ENCODE peak calls at places on chromosomes 16 and 17, in seven cellular contexts. I is GM23248, Q is fibroblast of mammary gland, M is Peyer's patch, F is sigmoid colon, P is HepG2, O is AG10803. K is an unnamed sample.

GRCh38 chr16:47016700-47017133 is 43.2 kb upstream of the DNAJA2 start:
- DNase-seq in I (no peak), Q (no peak), M (no peak), F (no peak), P (no peak), O (no peak), K (no peak)

GRCh38 chr17:57962441-57963148 is 7.4 kb upstream of the CUEDC1 start:
- DNase-seq in I (no peak), Q (no peak), M (no peak), F (no peak), P (no peak), O (no peak), K (no peak)

GRCh38 chr17:61594294-61594825 is 3.3 kb upstream of the NACA2 start:
- DNase-seq in I (peak), Q (peak), M (no peak), F (no peak), P (no peak), O (no peak), K (no peak)

GRCh38 chr16:3127745-3128144 is 7.1 kb upstream of the ZNF213 start:
- DNase-seq in I (no peak), Q (no peak), M (no peak), F (no peak), P (no peak), O (no peak), K (no peak)

GRCh38 chr16:58197314-58198012 is 443 bp downstream of the CSNK2A2 start:
- DNase-seq in I (peak), Q (no peak), M (peak), F (no peak), P (no peak), O (no peak), K (no peak)

GRCh38 chr17:71327376-71328059 is 793.3 kb upstream of the SOX9 start:
- DNase-seq in I (peak), Q (peak), M (no peak), F (no peak), P (no peak), O (peak), K (peak)

GRCh38 chr16:31147574-31147973 is 2.3 kb downstream of the PRSS36 start:
- DNase-seq in I (no peak), Q (no peak), M (no peak), F (no peak), P (no peak), O (no peak), K (no peak)

GRCh38 chr17:8122923-8123694 is 797 bp downstream of the HES7 start:
- DNase-seq in I (peak), Q (no peak), M (no peak), F (no peak), P (no peak), O (peak), K (peak)

GRCh38 chr17:79788989-79789942 is 7.6 kb downstream of the CBX8 start:
- DNase-seq in I (no peak), Q (no peak), M (no peak), F (no peak), P (no peak), O (no peak), K (no peak)

GRCh38 chr16:66832190-66832589 is 1.4 kb upstream of the NAE1 start:
- DNase-seq in I (no peak), Q (no peak), M (no peak), F (no peak), P (no peak), O (no peak), K (no peak)

GRCh38 chr17:80198144-80198661 is 21.9 kb downstream of the SGSH start:
- DNase-seq in I (peak), Q (no peak), M (no peak), F (no peak), P (peak), O (no peak), K (peak)

GRCh38 chr17:77383613-77384608 is 243.1 kb downstream of the SEC14L1 start:
- DNase-seq in I (peak), Q (no peak), M (no peak), F (peak), P (no peak), O (no peak), K (no peak)

GRCh38 chr17:28416703-28417311 is 10.8 kb upstream of the SLC46A1 start:
- DNase-seq in I (peak), Q (peak), M (peak), F (no peak), P (peak), O (peak), K (peak)

GRCh38 chr17:79617740-79618382 is 7.0 kb upstream of the RBFOX3 start:
- DNase-seq in I (no peak), Q (no peak), M (peak), F (peak), P (no peak), O (no peak), K (no peak)

GRCh38 chr16:56119138-56119537 is 72.2 kb upstream of the GNAO1 start:
- DNase-seq in I (no peak), Q (no peak), M (no peak), F (no peak), P (no peak), O (no peak), K (no peak)

GRCh38 chr16:74641969-74642368 is 24.7 kb downstream of the RFWD3 start:
- DNase-seq in I (no peak), Q (no peak), M (no peak), F (no peak), P (no peak), O (no peak), K (no peak)

GRCh38 chr17:82957961-82958491 is 118.2 kb upstream of the ZNF750 start:
- DNase-seq in I (no peak), Q (no peak), M (peak), F (peak), P (no peak), O (no peak), K (no peak)

GRCh38 chr17:81737947-81738800 is 26.1 kb downstream of the SLC25A10 start:
- DNase-seq in I (no peak), Q (no peak), M (no peak), F (no peak), P (no peak), O (no peak), K (no peak)

GRCh38 chr16:27226476-27226875 is 23.1 kb downstream of the KDM8 start:
- DNase-seq in I (no peak), Q (no peak), M (peak), F (no peak), P (no peak), O (no peak), K (no peak)

GRCh38 chr17:45976755-45977505 is 22.1 kb upstream of the STH start:
- DNase-seq in I (no peak), Q (no peak), M (no peak), F (no peak), P (no peak), O (no peak), K (no peak)

GRCh38 chr17:65415991-65416390 is 145.5 kb downstream of the AXIN2 start:
- DNase-seq in I (no peak), Q (no peak), M (no peak), F (no peak), P (no peak), O (no peak), K (no peak)

GRCh38 chr17:48202945-48203344 is 95.4 kb downstream of the SNX11 start:
- DNase-seq in I (no peak), Q (no peak), M (no peak), F (no peak), P (no peak), O (no peak), K (no peak)

GRCh38 chr17:60827920-60828319 is 150.3 kb downstream of the BCAS3 start:
- DNase-seq in I (no peak), Q (peak), M (no peak), F (no peak), P (no peak), O (peak), K (no peak)

GRCh38 chr17:30808785-30809286 is 15.7 kb downstream of the CRLF3 start:
- DNase-seq in I (no peak), Q (no peak), M (no peak), F (peak), P (no peak), O (no peak), K (no peak)

GRCh38 chr17:65115721-65116312 is 21.4 kb upstream of the RGS9 start:
- DNase-seq in I (no peak), Q (no peak), M (no peak), F (no peak), P (no peak), O (no peak), K (no peak)

GRCh38 chr17:9294661-9295210 is 273.4 kb downstream of the NTN1 start:
- DNase-seq in I (no peak), Q (no peak), M (no peak), F (no peak), P (no peak), O (no peak), K (no peak)

GRCh38 chr17:17757391-17757791 is 76.1 kb downstream of the RAI1 start:
- DNase-seq in I (no peak), Q (no peak), M (no peak), F (no peak), P (no peak), O (no peak), K (no peak)
- H3K4me3 ChIP-seq in I (no peak), Q (no peak), M (no peak), F (no peak), P (no peak), O (no peak), K (no peak)

DNA sequence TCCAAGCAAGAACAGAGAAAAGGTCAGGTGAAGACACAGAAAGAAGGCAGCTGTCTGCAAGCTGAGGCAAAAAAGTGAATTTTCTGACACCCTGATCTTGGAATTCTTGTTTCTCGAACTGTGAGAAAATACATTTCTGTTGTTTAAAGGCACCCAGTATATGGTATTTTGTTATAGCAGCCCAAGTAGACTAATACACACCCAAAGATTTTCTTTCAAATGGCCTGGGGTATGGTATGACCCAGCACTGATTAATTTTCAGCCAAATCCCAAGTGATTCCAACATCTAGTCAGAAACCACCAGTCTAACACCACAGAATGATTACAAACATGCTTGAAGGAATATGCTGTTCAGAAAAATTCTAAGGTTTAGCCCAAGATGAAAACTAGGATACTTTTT is 36.8 kb downstream of the TRIM37 start:
- DNase-seq in I (no peak), Q (no peak), M (no peak), F (no peak), P (no peak), O (no peak), K (no peak)
- H3K4me3 ChIP-seq in I (no peak), Q (no peak), M (no peak), F (no peak), P (no peak), O (no peak), K (no peak)

GRCh38 chr17:39627717-39628516 is 1.2 kb downstream of the PPP1R1B start:
- DNase-seq in I (no peak), Q (no peak), M (peak), F (no peak), P (no peak), O (no peak), K (no peak)
- H3K4me3 ChIP-seq in I (no peak), Q (no peak), M (peak), F (peak), P (no peak), O (no peak), K (no peak)

GRCh38 chr17:15271731-15272130 is 6.6 kb upstream of the PMP22 start:
- DNase-seq in I (peak), Q (peak), M (no peak), F (no peak), P (no peak), O (no peak), K (no peak)

GRCh38 chr17:15268465-15268864 is 3.3 kb upstream of the PMP22 start:
- DNase-seq in I (no peak), Q (no peak), M (no peak), F (no peak), P (no peak), O (no peak), K (no peak)

GRCh38 chr17:15269087-15269486 is 4.0 kb upstream of the PMP22 start:
- DNase-seq in I (no peak), Q (no peak), M (no peak), F (no peak), P (no peak), O (no peak), K (no peak)

GRCh38 chr17:15269690-15270089 is 4.6 kb upstream of the PMP22 start:
- DNase-seq in I (no peak), Q (no peak), M (no peak), F (no peak), P (no peak), O (no peak), K (peak)

DNA sequence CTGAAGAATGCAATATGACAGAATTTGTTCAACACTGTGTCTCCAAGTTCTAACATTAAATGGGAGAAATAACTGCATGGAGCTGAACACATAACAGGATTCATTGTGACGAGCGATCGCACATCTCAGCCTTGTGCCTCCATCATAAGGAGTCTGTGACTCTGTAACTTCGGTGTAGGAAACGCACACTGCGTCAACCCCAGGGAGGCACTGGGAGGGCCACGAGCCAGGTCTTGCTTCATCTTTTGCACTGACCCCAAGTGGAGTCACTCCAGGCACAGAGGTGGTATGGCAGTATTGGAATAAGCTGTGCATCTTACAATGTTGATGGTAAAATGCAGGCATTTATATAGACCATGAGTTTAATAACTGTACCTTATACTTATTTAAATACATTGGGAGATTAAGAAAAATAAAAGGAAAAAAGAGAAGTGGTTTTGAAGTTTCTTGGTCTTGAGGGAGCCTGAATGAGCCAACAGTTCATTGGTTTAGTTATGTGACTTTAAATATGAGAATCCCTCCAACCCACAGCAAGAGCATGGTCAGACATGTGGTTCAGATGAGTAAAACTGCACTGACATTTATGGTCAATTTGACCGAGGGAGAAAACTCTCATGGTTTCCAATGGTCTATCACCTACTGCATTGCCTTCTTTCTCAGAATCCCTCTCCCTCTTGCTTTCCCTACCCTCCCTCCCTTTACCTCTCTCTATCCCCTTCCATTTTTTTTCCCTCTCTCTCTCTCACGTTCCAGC is 5.7 kb upstream of the PMP22 start:
- DNase-seq in I (no peak), Q (no peak), M (no peak), F (no peak), P (no peak), O (no peak), K (no peak)
- H3K4me3 ChIP-seq in I (no peak), Q (no peak), M (no peak), F (no peak), P (peak), O (no peak), K (no peak)

GRCh38 chr16:85056211-85056748 is 28.7 kb downstream of the KIAA0513 start:
- DNase-seq in I (peak), Q (peak), M (no peak), F (no peak), P (peak), O (peak), K (peak)

GRCh38 chr16:85054948-85055502 is 27.4 kb downstream of the KIAA0513 start:
- DNase-seq in I (no peak), Q (no peak), M (no peak), F (no peak), P (no peak), O (no peak), K (no peak)

GRCh38 chr16:85057948-85058347 is 30.4 kb downstream of the KIAA0513 start:
- DNase-seq in I (no peak), Q (no peak), M (no peak), F (no peak), P (no peak), O (no peak), K (no peak)

GRCh38 chr16:85057212-85057889 is 29.8 kb downstream of the KIAA0513 start:
- DNase-seq in I (no peak), Q (no peak), M (no peak), F (no peak), P (peak), O (no peak), K (no peak)

GRCh38 chr16:85055503-85056210 is 28.1 kb downstream of the KIAA0513 start:
- DNase-seq in I (peak), Q (peak), M (no peak), F (no peak), P (peak), O (peak), K (peak)
- H3K4me3 ChIP-seq in I (peak), Q (peak), M (no peak), F (peak), P (peak), O (peak), K (peak)

GRCh38 chr16:53878216-53878615 is 174.3 kb downstream of the FTO start:
- DNase-seq in I (no peak), Q (no peak), M (no peak), F (no peak), P (no peak), O (no peak), K (no peak)

GRCh38 chr16:53886482-53887378 is 182.8 kb downstream of the FTO start:
- DNase-seq in I (no peak), Q (no peak), M (no peak), F (no peak), P (no peak), O (no peak), K (peak)

GRCh38 chr16:53881371-53881770 is 177.4 kb downstream of the FTO start:
- DNase-seq in I (peak), Q (peak), M (no peak), F (no peak), P (peak), O (peak), K (peak)

GRCh38 chr16:53884748-53885147 is 180.8 kb downstream of the FTO start:
- DNase-seq in I (peak), Q (peak), M (no peak), F (no peak), P (no peak), O (peak), K (no peak)

GRCh38 chr16:53882310-53882709 is 178.4 kb downstream of the FTO start:
- DNase-seq in I (peak), Q (no peak), M (no peak), F (no peak), P (no peak), O (no peak), K (no peak)
- H3K4me3 ChIP-seq in I (no peak), Q (no peak), M (no peak), F (no peak), P (no peak), O (no peak), K (no peak)

DNA sequence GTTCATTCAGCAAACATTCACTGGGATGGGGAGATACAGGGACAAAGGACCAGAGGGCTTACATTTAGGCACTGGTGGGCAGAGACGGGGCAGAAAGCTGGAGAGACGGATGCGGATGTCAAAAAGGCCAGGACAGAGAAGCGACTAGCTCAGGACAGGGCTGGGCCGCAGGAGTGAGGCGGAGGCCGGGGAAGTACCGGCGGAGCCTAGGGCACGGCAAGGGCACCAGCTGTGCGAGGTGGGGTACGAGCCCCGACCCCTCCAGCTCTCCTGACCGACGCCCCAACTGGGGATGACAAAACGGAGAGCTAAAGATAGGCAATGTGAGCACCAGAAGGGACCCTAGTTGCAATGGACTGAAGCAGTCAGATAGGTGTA is 3.9 kb upstream of the SGCA start:
- DNase-seq in I (no peak), Q (no peak), M (no peak), F (no peak), P (no peak), O (no peak), K (no peak)
- H3K4me3 ChIP-seq in I (peak), Q (no peak), M (peak), F (peak), P (no peak), O (peak), K (no peak)

GRCh38 chr16:22400899-22401298 is 26.5 kb upstream of the CDR2 start:
- DNase-seq in I (no peak), Q (no peak), M (no peak), F (no peak), P (no peak), O (no peak), K (no peak)

GRCh38 chr16:22395960-22396359 is 21.5 kb upstream of the CDR2 start:
- DNase-seq in I (no peak), Q (no peak), M (no peak), F (no peak), P (no peak), O (no peak), K (no peak)

GRCh38 chr16:22397931-22398330 is 23.5 kb upstream of the CDR2 start:
- DNase-seq in I (no peak), Q (no peak), M (no peak), F (no peak), P (no peak), O (no peak), K (peak)

GRCh38 chr16:22402191-22402590 is 27.8 kb upstream of the CDR2 start:
- DNase-seq in I (peak), Q (no peak), M (no peak), F (no peak), P (no peak), O (no peak), K (no peak)

DNA sequence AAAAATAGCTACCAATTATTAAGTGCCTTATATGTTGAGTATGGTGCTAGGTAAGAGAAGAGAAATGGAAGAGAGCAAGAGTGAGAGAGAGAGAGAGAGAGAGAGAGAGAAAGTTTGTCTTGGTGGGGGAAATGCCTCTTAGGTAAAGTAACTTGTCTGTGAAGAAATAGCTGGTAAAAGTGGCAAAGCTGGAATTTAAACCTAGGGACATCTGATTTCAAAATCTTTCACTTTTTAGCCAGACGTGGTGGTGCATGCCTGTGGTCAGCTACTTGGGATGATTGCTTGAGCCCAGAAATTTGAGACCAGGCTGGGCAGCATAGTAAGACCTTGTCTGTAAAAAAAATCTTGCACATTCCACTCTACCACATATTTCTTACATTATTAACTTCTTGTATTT is 23.0 kb upstream of the CDR2 start:
- DNase-seq in I (peak), Q (peak), M (no peak), F (no peak), P (no peak), O (peak), K (peak)
- H3K4me3 ChIP-seq in I (no peak), Q (no peak), M (no peak), F (no peak), P (no peak), O (no peak), K (no peak)